ENCODE peak calls at places on chromosomes 6 and 20, in five cellular contexts. J is upper lobe of right lung; F is CD4-positive, alpha-beta memory T cell; E is Right ventricle myocardium superior; D is left ventricle myocardium inferior. U is an unnamed sample.

GRCh38 chr20:48824830-48825550 is 2.8 kb downstream of the PREX1 start:
- DNase-seq in F (no peak), D (no peak), J (no peak), E (no peak), U (no peak)

GRCh38 chr20:34705383-34706021 is 1.4 kb downstream of the TP53INP2 start:
- DNase-seq in D (peak), F (no peak), J (no peak), E (peak), U (no peak)

GRCh38 chr6:136173519-136174507 is 76.3 kb downstream of the MTFR2 start:
- DNase-seq in J (no peak), D (no peak), E (peak), F (peak), U (no peak)

GRCh38 chr6:16851758-16852157 is 90.5 kb upstream of the ATXN1 start:
- DNase-seq in J (no peak), F (no peak), D (no peak), E (no peak), U (no peak)

GRCh38 chr20:53738039-53738944 is 144.7 kb upstream of the ZNF217 start:
- DNase-seq in F (no peak), D (peak), J (peak), E (peak), U (no peak)

GRCh38 chr20:36149469-36149868 is 5.1 kb upstream of the EPB41L1 start:
- DNase-seq in J (no peak), E (peak), F (no peak), D (peak), U (no peak)

GRCh38 chr6:25995507-25995906 is 32.9 kb downstream of the TRIM38 start:
- DNase-seq in F (no peak), D (no peak), J (no peak), E (no peak), U (no peak)

GRCh38 chr6:169741344-169741743 is 10.0 kb downstream of the DYNLT2 start:
- DNase-seq in E (no peak), J (no peak), F (no peak), D (no peak), U (no peak)

GRCh38 chr6:34601706-34602105 is 45.6 kb upstream of the SPDEF start:
- DNase-seq in E (no peak), F (no peak), J (no peak), D (no peak), U (no peak)

GRCh38 chr6:105372862-105373182 is 30.1 kb downstream of the PREP start:
- DNase-seq in F (no peak), D (no peak), E (no peak), J (no peak), U (no peak)

GRCh38 chr20:35561268-35561667 is 19.4 kb downstream of the ERGIC3 start:
- DNase-seq in E (no peak), F (peak), J (peak), D (no peak), U (no peak)

GRCh38 chr20:2740702-2741101 is 48.1 kb downstream of the EBF4 start:
- DNase-seq in F (no peak), D (no peak), E (no peak), J (no peak), U (no peak)

GRCh38 chr6:56642366-56643261 is at the start of gene DST:
- DNase-seq in J (no peak), D (no peak), F (no peak), E (no peak), U (peak)

GRCh38 chr6:55919909-55920308 is 44.5 kb upstream of the BMP5 start:
- DNase-seq in D (no peak), J (no peak), F (no peak), E (no peak), U (no peak)

GRCh38 chr6:14766595-14766994 is 479.3 kb upstream of the JARID2 start:
- DNase-seq in E (no peak), J (no peak), D (no peak), F (no peak), U (no peak)

GRCh38 chr6:81515562-81516453 is 236.7 kb downstream of the TENT5A start:
- DNase-seq in J (no peak), F (no peak), E (no peak), D (no peak), U (no peak)

GRCh38 chr20:2688041-2688591 is 4.5 kb upstream of the EBF4 start:
- DNase-seq in J (peak), F (peak), D (peak), E (peak), U (no peak)

GRCh38 chr6:299050-299980 is 7.0 kb downstream of the DUSP22 start:
- DNase-seq in D (no peak), E (no peak), J (no peak), F (no peak), U (no peak)

GRCh38 chr20:63174309-63175030 is 41.5 kb downstream of the YTHDF1 start:
- DNase-seq in D (no peak), E (no peak), J (no peak), F (no peak), U (no peak)

GRCh38 chr20:3716195-3716834 is 3.9 kb upstream of the SIGLEC1 start:
- DNase-seq in J (peak), E (no peak), D (no peak), F (peak), U (peak)

GRCh38 chr20:24868396-24868927 is 80.6 kb upstream of the CST7 start:
- DNase-seq in D (no peak), J (peak), F (no peak), E (no peak), U (no peak)

GRCh38 chr6:157235600-157236039 is 87.7 kb downstream of the TMEM242 start:
- DNase-seq in F (peak), J (no peak), D (peak), E (peak), U (no peak)